ENCODE peak calls at places on chromosomes 4 and X, in six cellular contexts. N, G, A, Z, O and L are unnamed samples.

GRCh38 chr4:12679217-12679616 is 804.9 kb downstream of the RAB28 start:
- DNase-seq in N (peak; percentile 2), G (no peak), A (peak; percentile 50), Z (no peak), O (no peak), L (peak; percentile 2)

GRCh38 chr4:139689093-139689722 is 23.6 kb downstream of the MGST2 start:
- DNase-seq in N (peak; percentile 18), G (no peak), A (no peak), Z (no peak), O (no peak), L (no peak)

GRCh38 chrX:112968351-112969133 is 127.9 kb upstream of the AMOT start:
- DNase-seq in N (peak; percentile 13), G (no peak), A (no peak), Z (peak; percentile 17), O (no peak), L (no peak)

GRCh38 chr4:20652226-20652836 is 47.9 kb upstream of the PACRGL start:
- DNase-seq in N (no peak), G (no peak), A (peak; percentile 45), Z (no peak), O (no peak), L (no peak)

GRCh38 chr4:85414972-85415371 is 60.0 kb upstream of the ARHGAP24 start:
- DNase-seq in N (no peak), G (no peak), A (no peak), Z (no peak), O (no peak), L (no peak)

GRCh38 chr4:184385705-184386141 is 88.6 kb downstream of the IRF2 start:
- DNase-seq in N (no peak), G (no peak), A (peak; percentile 75), Z (no peak), O (no peak), L (no peak)

GRCh38 chr4:665381-665750 is 8.7 kb downstream of the ATP5ME start:
- DNase-seq in N (no peak), G (no peak), A (no peak), Z (no peak), O (no peak), L (no peak)

GRCh38 chrX:72366178-72366577 is 60.5 kb upstream of the CITED1 start:
- DNase-seq in N (no peak), G (no peak), A (no peak), Z (no peak), O (no peak), L (no peak)

GRCh38 chr4:108036252-108036651 is 46.6 kb downstream of the HADH start:
- DNase-seq in N (no peak), G (peak; percentile 88), A (no peak), Z (no peak), O (no peak), L (peak; percentile 98)

GRCh38 chr4:127870688-127871087 is 10.0 kb upstream of the PLK4 start:
- DNase-seq in N (peak; percentile 72), G (no peak), A (no peak), Z (peak; percentile 91), O (peak; percentile 90), L (no peak)

GRCh38 chr4:1238676-1239000 is 10.3 kb downstream of the CTBP1 start:
- DNase-seq in N (no peak), G (no peak), A (no peak), Z (no peak), O (no peak), L (no peak)

GRCh38 chr4:152943673-152944072 is 7.5 kb downstream of the FHDC1 start:
- DNase-seq in N (peak; percentile 90), G (no peak), A (no peak), Z (peak; percentile 49), O (peak; percentile 48), L (no peak)

GRCh38 chrX:73262991-73263390 is 48.3 kb upstream of the NAP1L2 start:
- DNase-seq in N (peak; percentile 20), G (no peak), A (peak; percentile 58), Z (peak; percentile 1), O (no peak), L (peak; percentile 4)

GRCh38 chrX:136586386-136586785 is 54.4 kb downstream of the VGLL1 start:
- DNase-seq in N (peak; percentile 44), G (peak; percentile 25), A (no peak), Z (peak; percentile 18), O (peak; percentile 25), L (no peak)

GRCh38 chr4:67922697-67923096 is 38.9 kb upstream of the TMPRSS11D start:
- DNase-seq in N (peak; percentile 47), G (no peak), A (no peak), Z (peak; percentile 74), O (peak; percentile 71), L (no peak)

GRCh38 chr4:168848112-168848511 is 161.9 kb downstream of the CBR4 start:
- DNase-seq in N (peak; percentile 53), G (peak; percentile 31), A (no peak), Z (peak; percentile 38), O (no peak), L (no peak)

GRCh38 chr4:8538076-8538702 is 42.0 kb upstream of the GPR78 start:
- DNase-seq in N (no peak), G (no peak), A (no peak), Z (no peak), O (no peak), L (no peak)

GRCh38 chrX:68846536-68846935 is 17.7 kb downstream of the EFNB1 start:
- DNase-seq in N (no peak), G (no peak), A (no peak), Z (no peak), O (no peak), L (no peak)

GRCh38 chr4:13176603-13177190 is 307.4 kb downstream of the RAB28 start:
- DNase-seq in N (no peak), G (no peak), A (no peak), Z (no peak), O (no peak), L (no peak)

GRCh38 chr4:104494822-104495559 is at the start of gene CXXC4:
- DNase-seq in N (peak; percentile 52), G (no peak), A (no peak), Z (peak; percentile 80), O (peak; percentile 74), L (no peak)

GRCh38 chrX:10121787-10122186 is 35.0 kb upstream of the CLCN4 start:
- DNase-seq in N (no peak), G (no peak), A (peak; percentile 67), Z (no peak), O (no peak), L (peak; percentile 88)

GRCh38 chr4:90190510-90190909 is 63.3 kb downstream of the CCSER1 start:
- DNase-seq in N (no peak), G (no peak), A (no peak), Z (no peak), O (no peak), L (no peak)

DNA sequence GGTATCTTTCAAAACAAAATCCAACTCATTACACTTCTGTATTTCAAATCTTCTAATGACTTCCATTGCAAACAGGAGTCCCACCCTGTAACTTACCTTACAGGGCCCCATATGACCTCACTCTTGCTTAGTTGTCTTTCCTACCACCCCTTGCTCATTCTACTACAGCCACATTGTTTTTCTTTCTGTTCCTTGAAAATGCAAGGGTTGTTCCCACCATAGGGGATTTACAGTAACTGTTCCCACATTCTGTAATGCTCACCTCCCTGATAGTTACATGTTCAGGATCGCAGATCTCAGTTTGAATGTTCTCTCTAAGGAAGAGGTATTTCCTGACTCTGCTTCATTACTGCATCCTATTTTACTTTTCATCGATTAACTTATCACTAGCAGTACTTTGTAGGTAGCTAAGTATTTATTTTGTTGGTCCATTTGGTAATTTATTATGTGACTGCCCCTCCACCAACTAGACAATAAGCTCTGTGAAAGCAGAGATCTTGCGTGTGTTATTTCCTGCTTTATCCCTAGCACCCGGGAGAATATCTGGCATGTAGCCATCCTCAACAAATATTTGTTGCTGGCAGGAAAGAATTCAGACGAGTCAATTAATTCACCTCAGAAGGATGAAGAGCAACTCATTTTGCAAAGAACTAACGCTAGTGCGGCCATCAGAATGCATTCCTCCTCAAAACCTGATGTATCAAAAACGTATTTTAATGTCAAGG is 21.4 kb downstream of the MAOB start:
- DNase-seq in N (peak; percentile 4), G (no peak), A (no peak), Z (peak; percentile 72), O (peak; percentile 59), L (no peak)
- H3K4me3 ChIP-seq in N (no peak overlapping the region), G (no peak overlapping the region), A (no peak overlapping the region), Z (no peak overlapping the region), O (no peak overlapping the region), L (no peak overlapping the region)

GRCh38 chr4:40194602-40195161 is 2.1 kb upstream of the RHOH start:
- DNase-seq in N (no peak), G (peak; percentile 77), A (peak; percentile 76), Z (no peak), O (no peak), L (peak; percentile 72)

GRCh38 chr4:40193578-40193977 is 3.3 kb upstream of the RHOH start:
- DNase-seq in N (no peak), G (no peak), A (no peak), Z (no peak), O (no peak), L (no peak)

GRCh38 chr4:40192286-40193017 is 4.4 kb upstream of the RHOH start:
- DNase-seq in N (no peak), G (peak; percentile 53), A (no peak), Z (no peak), O (no peak), L (peak; percentile 77)

GRCh38 chr4:40190880-40191815 is 5.7 kb upstream of the RHOH start:
- DNase-seq in N (no peak), G (peak; percentile 84), A (peak; percentile 72), Z (no peak), O (no peak), L (peak; percentile 73)

GRCh38 chr4:40193018-40193571 is 3.7 kb upstream of the RHOH start:
- DNase-seq in N (no peak), G (peak; percentile 82), A (no peak), Z (no peak), O (no peak), L (peak; percentile 84)
- H2AFZ ChIP-seq in N (no peak overlapping the region), G (peak overlapping the region; percentile 58), A (peak overlapping the region; percentile 34), Z (no peak overlapping the region), O (no peak overlapping the region), L (peak overlapping the region; percentile 39)

DNA sequence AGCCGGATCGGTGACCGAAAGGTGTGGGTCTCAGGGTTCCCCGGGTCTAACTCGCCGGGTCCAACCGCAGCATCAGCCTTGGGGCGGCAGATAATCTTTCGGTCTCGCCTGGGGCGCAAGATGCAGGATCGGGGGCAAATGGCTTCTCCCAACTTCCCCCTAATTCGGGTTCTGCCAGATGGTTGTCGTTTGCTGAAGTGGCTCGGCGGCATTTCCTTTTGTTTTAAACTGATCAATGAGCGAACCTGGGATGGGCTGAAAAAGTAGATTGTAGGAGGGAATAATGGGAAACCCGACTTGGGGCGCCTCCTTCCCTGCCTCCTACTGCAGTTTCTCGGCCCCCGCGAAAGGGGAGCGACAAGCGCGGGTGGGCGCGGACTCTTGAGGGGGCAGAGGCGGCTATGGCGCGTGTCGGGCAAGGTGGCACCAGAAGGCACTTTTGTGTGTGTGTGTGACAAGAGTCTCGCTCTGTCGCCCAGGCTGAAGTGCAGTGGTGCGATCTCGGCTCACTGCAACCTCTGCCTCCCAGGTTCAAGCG is 3.1 kb downstream of the PDGFRA start:
- DNase-seq in N (peak; percentile 59), G (no peak), A (no peak), Z (peak; percentile 30), O (peak; percentile 21), L (no peak)
- H3K4me3 ChIP-seq in N (peak overlapping the region; percentile 85), G (no peak overlapping the region), A (no peak overlapping the region), Z (peak overlapping the region; percentile 96), O (peak overlapping the region; percentile 69), L (no peak overlapping the region)

GRCh38 chr4:83011779-83012630 is 1.4 kb upstream of the LIN54 start:
- DNase-seq in N (peak; percentile 70), G (peak; percentile 45), A (peak; percentile 51), Z (no peak), O (no peak), L (peak; percentile 45)
- H2AFZ ChIP-seq in N (peak overlapping the region; percentile 93), G (peak overlapping the region; percentile 70), A (peak overlapping the region; percentile 28), Z (peak overlapping the region; percentile 92), O (peak overlapping the region; percentile 61), L (no peak overlapping the region)